ENCODE peak calls at places on chromosomes 7 and 10, in four cellular contexts. K, B, N and C are unnamed samples.

GRCh38 chr10:92291921-92292860 is 1.2 kb downstream of the MARCHF5 start:
- DNase-seq in B (peak; percentile 49), N (peak; percentile 28), K (peak; percentile 57), C (peak; percentile 59)

GRCh38 chr10:36802523-36803153 is 322.8 kb upstream of the ANKRD30A start:
- DNase-seq in B (no peak), N (no peak), K (no peak), C (peak; percentile 74)

GRCh38 chr7:87147500-87147899 is 4.8 kb upstream of the DMTF1 start:
- DNase-seq in N (no peak), B (no peak), K (no peak), C (peak; percentile 12)

GRCh38 chr7:158812684-158813083 is 16.6 kb downstream of the ESYT2 start:
- DNase-seq in N (no peak), B (no peak), K (no peak), C (no peak)

GRCh38 chr10:76582536-76582935 is 1055.1 kb downstream of the KCNMA1 start:
- DNase-seq in N (no peak), B (no peak), K (no peak), C (no peak)

GRCh38 chr10:78389419-78389818 is 355.8 kb downstream of the RPS24 start:
- DNase-seq in K (no peak), N (no peak), B (no peak), C (no peak)

GRCh38 chr10:22816298-22816653 is 101.9 kb upstream of the PIP4K2A start:
- DNase-seq in N (no peak), K (peak; percentile 32), B (peak; percentile 31), C (no peak)

GRCh38 chr7:134593530-134594392 is 44.9 kb downstream of the AKR1B15 start:
- DNase-seq in K (peak; percentile 63), B (peak; percentile 36), N (peak; percentile 67), C (peak; percentile 10)

GRCh38 chr10:100895896-100896295 is 16.9 kb upstream of the SLF2 start:
- DNase-seq in B (no peak), N (no peak), K (no peak), C (no peak)

GRCh38 chr7:154791611-154792010 is 211.3 kb downstream of the PAXIP1 start:
- DNase-seq in N (no peak), B (no peak), K (no peak), C (no peak)

GRCh38 chr7:1137517-1138167 is 22.4 kb downstream of the ZFAND2A start:
- DNase-seq in K (no peak), B (no peak), N (no peak), C (no peak)

GRCh38 chr7:75951506-75951905 is 36.6 kb downstream of the POR start:
- DNase-seq in K (no peak), N (peak; percentile 33), B (no peak), C (peak; percentile 54)

GRCh38 chr10:24962998-24963397 is 10.6 kb upstream of the PRTFDC1 start:
- DNase-seq in B (no peak), K (no peak), N (peak; percentile 84), C (no peak)

GRCh38 chr10:80596391-80597257 is 58.9 kb downstream of the SH2D4B start:
- DNase-seq in B (peak; percentile 75), N (peak; percentile 42), K (peak; percentile 55), C (peak; percentile 58)

GRCh38 chr10:52486840-52487611 is 172.9 kb downstream of the DKK1 start:
- DNase-seq in B (no peak), K (peak; percentile 36), N (no peak), C (no peak)

GRCh38 chr10:6044060-6044459 is 18.1 kb downstream of the IL2RA start:
- DNase-seq in B (no peak), K (no peak), N (no peak), C (no peak)

GRCh38 chr10:58982470-58983239 is 193.8 kb upstream of the PHYHIPL start:
- DNase-seq in K (no peak), B (no peak), N (no peak), C (no peak)

GRCh38 chr7:105270117-105270516 is 118.6 kb downstream of the SRPK2 start:
- DNase-seq in B (no peak), K (no peak), N (no peak), C (no peak)

GRCh38 chr10:116670706-116671105 is 50.0 kb downstream of the PNLIPRP2 start:
- DNase-seq in N (no peak), B (no peak), K (no peak), C (no peak)

GRCh38 chr7:25255603-25256320 is 27.5 kb upstream of the NPVF start:
- DNase-seq in B (no peak), K (no peak), N (no peak), C (no peak)

GRCh38 chr10:56319386-56319785 is 41.7 kb downstream of the ZWINT start:
- DNase-seq in N (no peak), B (no peak), K (no peak), C (no peak)

GRCh38 chr7:72465521-72465920 is 53.4 kb upstream of the CALN1 start:
- DNase-seq in N (no peak), B (no peak), K (no peak), C (no peak)

GRCh38 chr10:111873041-111873440 is 310.5 kb downstream of the GPAM start:
- DNase-seq in K (no peak), B (no peak), N (no peak), C (no peak)

GRCh38 chr10:80472234-80473095 is 18.4 kb downstream of the TSPAN14 start:
- DNase-seq in B (no peak), K (no peak), N (no peak), C (no peak)

GRCh38 chr10:18906636-18907035 is 142.0 kb upstream of the MALRD1 start:
- DNase-seq in N (no peak), K (no peak), B (no peak), C (no peak)

GRCh38 chr10:100807241-100808050 is 62.1 kb downstream of the PAX2 start:
- DNase-seq in N (no peak), B (no peak), K (no peak), C (no peak)

GRCh38 chr7:151150388-151150787 is 17.1 kb downstream of the GBX1 start:
- DNase-seq in B (no peak), N (no peak), K (no peak), C (no peak)

GRCh38 chr10:550665-551460 is 138.6 kb downstream of the DIP2C start:
- DNase-seq in B (no peak), N (no peak), K (no peak), C (no peak)

DNA sequence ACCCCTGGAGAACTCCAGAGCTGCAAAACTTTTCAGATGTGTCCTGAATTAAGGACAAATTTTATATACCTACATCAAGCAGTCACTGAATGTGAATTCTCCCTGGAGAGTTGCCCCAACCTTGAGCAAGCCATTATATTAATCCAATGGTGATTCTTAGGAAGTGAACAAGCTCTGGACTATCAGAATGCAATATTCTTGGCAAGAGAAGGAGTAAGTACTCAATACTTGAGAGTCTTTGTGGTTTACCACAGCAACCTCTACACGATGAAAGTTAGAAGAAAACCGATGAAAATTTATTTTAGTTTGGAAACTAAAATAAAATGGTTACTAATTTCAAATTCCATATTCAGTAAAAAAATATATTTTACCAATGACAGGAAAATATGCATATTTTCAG is 19.2 kb upstream of the ZNF365 start:
- DNase-seq in B (no peak), K (no peak), N (no peak), C (no peak)
- TF ChIP-seq CHD2 in B (no peak), K (no peak), N (no peak), C (no peak)

GRCh38 chr10:62019685-62020361 is 118.3 kb downstream of the ARID5B start:
- DNase-seq in B (no peak), N (no peak), K (no peak), C (no peak)

GRCh38 chr10:62021978-62022802 is 120.7 kb downstream of the ARID5B start:
- DNase-seq in B (no peak), K (no peak), N (no peak), C (no peak)

GRCh38 chr10:62021116-62021515 is 119.6 kb downstream of the ARID5B start:
- DNase-seq in K (no peak), N (no peak), B (no peak), C (no peak)

GRCh38 chr10:62019013-62019684 is 117.7 kb downstream of the ARID5B start:
- DNase-seq in N (no peak), B (no peak), K (no peak), C (no peak)

DNA sequence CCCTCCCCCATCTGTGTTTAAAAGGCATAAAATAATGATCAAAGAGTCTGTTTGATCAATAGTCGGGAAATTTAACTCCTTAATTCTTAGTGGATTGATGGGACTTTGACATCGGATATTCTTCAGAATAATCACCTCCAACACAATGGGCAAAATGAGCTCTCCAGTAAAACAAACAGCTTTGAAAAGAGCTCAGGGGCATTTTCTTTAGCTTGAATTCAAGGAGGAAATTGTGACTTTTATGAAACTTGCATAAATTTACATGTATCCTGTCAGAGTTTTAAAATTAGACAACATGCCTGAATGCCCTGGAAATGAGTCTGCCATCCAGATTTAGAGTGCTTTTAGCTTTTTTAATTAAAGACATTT is 118.8 kb downstream of the ARID5B start:
- DNase-seq in K (no peak), B (no peak), N (no peak), C (no peak)
- TF ChIP-seq MAX in K (no peak), B (no peak), N (no peak), C (no peak)

GRCh38 chr10:119404719-119405504 is 137.6 kb downstream of the RGS10 start:
- DNase-seq in N (no peak), K (no peak), B (no peak), C (no peak)

GRCh38 chr10:119403927-119404326 is 138.6 kb downstream of the RGS10 start:
- DNase-seq in B (no peak), K (no peak), N (no peak), C (no peak)

GRCh38 chr10:119406888-119407777 is 135.4 kb downstream of the RGS10 start:
- DNase-seq in N (no peak), K (no peak), B (no peak), C (no peak)

GRCh38 chr10:119406137-119406536 is 136.4 kb downstream of the RGS10 start:
- DNase-seq in N (no peak), B (no peak), K (no peak), C (no peak)

DNA sequence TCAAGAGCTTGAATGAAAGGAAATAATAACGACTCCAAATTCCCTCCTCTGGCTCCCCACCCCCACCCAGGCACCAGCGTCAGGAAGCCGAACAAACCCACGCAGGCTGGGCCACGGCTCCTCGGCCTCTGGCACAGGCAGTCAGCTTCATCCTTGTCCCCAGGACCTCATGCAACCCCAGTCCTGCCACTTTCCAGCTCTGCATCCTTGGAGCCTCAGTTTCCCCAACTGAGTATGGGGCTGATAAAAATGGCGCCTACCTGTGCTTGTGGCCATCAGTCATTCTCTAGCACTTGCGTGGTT is 137.1 kb downstream of the RGS10 start:
- DNase-seq in K (no peak), N (no peak), B (no peak), C (no peak)
- TF ChIP-seq CHD2 in K (no peak), N (no peak), B (no peak), C (no peak)

GRCh38 chr10:124285587-124286527 is 132.9 kb downstream of the OAT start:
- DNase-seq in K (no peak), N (no peak), B (no peak), C (no peak)

GRCh38 chr10:124287071-124287685 is 131.5 kb downstream of the OAT start:
- DNase-seq in N (no peak), K (no peak), B (no peak), C (no peak)

GRCh38 chr10:124286621-124287020 is 132.1 kb downstream of the OAT start:
- DNase-seq in N (no peak), B (no peak), K (no peak), C (no peak)

GRCh38 chr10:124288928-124289921 is 129.5 kb downstream of the OAT start:
- DNase-seq in B (no peak), K (no peak), N (no peak), C (no peak)

DNA sequence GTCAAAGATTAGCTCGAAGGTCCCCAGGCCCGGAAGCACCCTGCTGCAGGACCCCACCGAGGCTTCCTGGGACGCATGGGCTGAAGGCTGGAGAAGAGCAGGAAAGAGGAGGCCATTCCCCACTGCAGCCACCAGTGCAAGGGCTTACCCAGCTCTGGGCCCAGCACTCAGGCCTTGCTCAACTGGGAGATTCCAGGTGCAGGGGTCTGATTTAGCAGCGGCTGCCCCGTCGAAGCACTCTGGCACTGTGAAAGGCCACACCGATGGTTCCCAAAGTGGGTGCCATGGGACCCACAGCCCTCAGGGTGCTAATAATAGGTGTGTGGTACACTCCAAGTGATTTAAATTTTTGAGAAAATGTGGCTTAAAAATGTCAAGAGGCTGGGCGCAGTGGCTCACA is 130.9 kb downstream of the OAT start:
- DNase-seq in K (no peak), N (no peak), B (no peak), C (no peak)
- TF ChIP-seq MAX in K (no peak), N (no peak), B (no peak), C (no peak)